ENCODE peak calls at places on chromosomes 6 and 20, in five cellular contexts. N is LHCN-M2, U is A549, K is aorta, Z is sigmoid colon. R is an unnamed sample.

GRCh38 chr6:50994026-50994720 is 175.5 kb downstream of the TFAP2B start:
- DNase-seq in N (no peak), U (no peak), K (no peak), Z (no peak), R (no peak)

GRCh38 chr20:35216541-35216940 is 9.9 kb upstream of the MMP24 start:
- DNase-seq in N (no peak), U (no peak), K (no peak), Z (no peak), R (no peak)

GRCh38 chr20:2932497-2932896 is 59.2 kb downstream of the PTPRA start:
- DNase-seq in N (no peak), U (no peak), K (no peak), Z (no peak), R (no peak)

GRCh38 chr6:26205161-26205624 is 118.0 kb downstream of the HFE start:
- DNase-seq in N (peak), U (peak), K (peak), Z (peak), R (no peak)

GRCh38 chr6:26065952-26066380 is 21.3 kb upstream of the HFE start:
- DNase-seq in N (peak), U (peak), K (no peak), Z (peak), R (no peak)

GRCh38 chr20:58558483-58559367 is 43.5 kb upstream of the APCDD1L start:
- DNase-seq in N (no peak), U (no peak), K (no peak), Z (no peak), R (no peak)

GRCh38 chr6:116087437-116088027 is 13.1 kb upstream of the NT5DC1 start:
- DNase-seq in N (peak), U (no peak), K (no peak), Z (no peak), R (no peak)

GRCh38 chr6:62283828-62284411 is 2.1 kb downstream of the KHDRBS2 start:
- DNase-seq in N (no peak), U (peak), K (no peak), Z (no peak), R (no peak)

GRCh38 chr20:46111028-46111835 is 6.9 kb upstream of the CD40 start:
- DNase-seq in N (peak), U (no peak), K (peak), Z (peak), R (no peak)

GRCh38 chr20:62142252-62143117 is 709 bp downstream of the PSMA7 start:
- DNase-seq in N (no peak), U (no peak), K (no peak), Z (no peak), R (no peak)

GRCh38 chr6:24935753-24936152 is at the start of gene RIPOR2:
- DNase-seq in N (no peak), U (peak), K (no peak), Z (no peak), R (no peak)

GRCh38 chr20:35306931-35307517 is 14.8 kb upstream of the FAM83C start:
- DNase-seq in N (peak), U (peak), K (no peak), Z (no peak), R (no peak)

GRCh38 chr20:40748182-40748581 is 59.1 kb upstream of the MAFB start:
- DNase-seq in N (no peak), U (no peak), K (no peak), Z (no peak), R (no peak)

GRCh38 chr6:44072959-44073611 is 54.2 kb downstream of the MRPL14 start:
- DNase-seq in N (peak), U (peak), K (peak), Z (peak), R (no peak)

GRCh38 chr6:134074151-134074712 is 21.8 kb upstream of the SLC2A12 start:
- DNase-seq in N (no peak), U (no peak), K (no peak), Z (no peak), R (no peak)

GRCh38 chr20:49115565-49115964 is 69.5 kb downstream of the CSE1L start:
- DNase-seq in N (no peak), U (no peak), K (no peak), Z (no peak), R (no peak)

GRCh38 chr20:10488436-10489053 is 53.4 kb downstream of the SLX4IP start:
- DNase-seq in N (no peak), U (no peak), K (no peak), Z (no peak), R (no peak)

GRCh38 chr6:157323924-157324276 is 581 bp upstream of the TMEM242 start:
- DNase-seq in N (peak), U (peak), K (peak), Z (peak), R (no peak)

GRCh38 chr6:47485491-47486135 is 8.0 kb downstream of the CD2AP start:
- DNase-seq in N (no peak), U (no peak), K (no peak), Z (no peak), R (no peak)

GRCh38 chr6:84093405-84094049 is 60.0 kb downstream of the MRAP2 start:
- DNase-seq in N (no peak), U (no peak), K (no peak), Z (no peak), R (no peak)

GRCh38 chr20:13458860-13459451 is 179.8 kb downstream of the TASP1 start:
- DNase-seq in N (peak), U (peak), K (no peak), Z (no peak), R (no peak)

GRCh38 chr6:164378330-164378729 is 931.1 kb downstream of the C6orf118 start:
- DNase-seq in N (no peak), U (no peak), K (no peak), Z (no peak), R (no peak)

GRCh38 chr20:52497731-52498130 is 306.2 kb upstream of the ZFP64 start:
- DNase-seq in N (no peak), U (no peak), K (no peak), Z (no peak), R (no peak)